ENCODE peak calls at places on chromosomes 5 and 9, in nine cellular contexts. D is CD4-positive, CD25-positive, alpha-beta regulatory T cell; T is pancreas; O is aorta; L is AG04450; K is sigmoid colon; Z is left lung; J is PC-3; R is breast epithelium. S is an unnamed sample.

GRCh38 chr9:124133752-124134151 is 122.2 kb downstream of the LHX2 start:
- DNase-seq in J (peak; percentile 46), R (no peak), O (no peak), T (no peak), L (no peak), Z (no peak), K (no peak), D (no peak), S (no peak)

GRCh38 chr5:66209350-66209749 is 65.2 kb downstream of the SREK1 start:
- DNase-seq in O (no peak), Z (no peak), D (no peak), T (no peak), R (no peak), K (no peak), J (peak; percentile 88), L (no peak), S (no peak)

GRCh38 chr5:141547488-141547887 is 58.6 kb downstream of the PCDHGC5 start:
- DNase-seq in J (no peak), Z (no peak), R (no peak), K (no peak), D (no peak), L (no peak), T (no peak), O (no peak), S (no peak)

GRCh38 chr9:21579743-21580142 is 97.6 kb upstream of the IFNE start:
- DNase-seq in L (no peak), O (no peak), Z (no peak), R (no peak), T (no peak), K (no peak), D (no peak), J (no peak), S (no peak)

GRCh38 chr5:75538201-75538600 is 26.5 kb downstream of the POLK start:
- DNase-seq in O (no peak), R (no peak), D (no peak), J (no peak), Z (no peak), L (no peak), T (no peak), K (no peak), S (no peak)

GRCh38 chr5:180128671-180129261 is 57.2 kb upstream of the RNF130 start:
- DNase-seq in O (no peak), J (no peak), Z (peak; percentile 72), L (no peak), R (peak; percentile 34), D (no peak), T (no peak), K (no peak), S (no peak)

GRCh38 chr9:80699551-80699998 is 989.8 kb downstream of the TLE1 start:
- DNase-seq in R (no peak), O (no peak), Z (no peak), J (peak; percentile 84), T (no peak), D (no peak), L (peak; percentile 26), K (no peak), S (no peak)

GRCh38 chr5:84088996-84089395 is 295.7 kb downstream of the EDIL3 start:
- DNase-seq in O (no peak), T (no peak), K (no peak), Z (no peak), L (peak; percentile 7), D (no peak), J (peak; percentile 63), R (no peak), S (no peak)

GRCh38 chr5:77305222-77305846 is 94.9 kb downstream of the PDE8B start:
- DNase-seq in D (no peak), K (peak; percentile 71), R (no peak), Z (no peak), L (no peak), O (no peak), J (no peak), T (no peak), S (no peak)

GRCh38 chr9:130981002-130981760 is 27.8 kb upstream of the LAMC3 start:
- DNase-seq in D (no peak), K (no peak), O (no peak), T (no peak), J (no peak), R (no peak), Z (no peak), L (no peak), S (no peak)

GRCh38 chr9:130138791-130139190 is 33.4 kb upstream of the NCS1 start:
- DNase-seq in D (no peak), K (peak; percentile 97), T (no peak), O (no peak), Z (no peak), R (no peak), L (peak; percentile 89), J (no peak), S (peak; percentile 82)

GRCh38 chr5:91425046-91425445 is 41.9 kb upstream of the ARRDC3 start:
- DNase-seq in D (no peak), R (no peak), O (no peak), K (no peak), T (no peak), L (no peak), J (no peak), Z (no peak), S (no peak)

GRCh38 chr9:77402286-77402685 is 225.0 kb downstream of the VPS13A start:
- DNase-seq in D (no peak), R (no peak), J (no peak), L (no peak), K (no peak), Z (no peak), O (no peak), T (no peak), S (no peak)

GRCh38 chr9:37028425-37029031 is 5.5 kb downstream of the PAX5 start:
- DNase-seq in T (no peak), R (no peak), K (no peak), O (no peak), J (no peak), L (no peak), Z (no peak), D (no peak), S (no peak)

GRCh38 chr9:35831040-35831439 is 2.0 kb downstream of the TMEM8B start:
- DNase-seq in D (no peak), L (no peak), K (peak; percentile 42), R (no peak), T (no peak), O (no peak), J (no peak), Z (no peak), S (no peak)
- H3K4me3 ChIP-seq in D (no peak overlapping the region), L (no peak overlapping the region), K (no peak overlapping the region), R (no peak overlapping the region), T (no peak overlapping the region), O (no peak overlapping the region), J (no peak overlapping the region), Z (no peak overlapping the region), S (no peak overlapping the region)

GRCh38 chr9:98972641-98973545 is 29.2 kb downstream of the COL15A1 start:
- DNase-seq in R (no peak), K (no peak), O (no peak), D (no peak), Z (no peak), T (no peak), J (no peak), L (no peak), S (peak; percentile 11)

GRCh38 chr9:98973546-98973921 is 29.8 kb downstream of the COL15A1 start:
- DNase-seq in D (no peak), L (no peak), J (no peak), K (peak; percentile 85), O (no peak), R (no peak), Z (no peak), T (no peak), S (no peak)

GRCh38 chr9:98970532-98971041 is 26.9 kb downstream of the COL15A1 start:
- DNase-seq in K (no peak), J (no peak), D (no peak), O (no peak), L (no peak), T (no peak), R (no peak), Z (no peak), S (no peak)

GRCh38 chr9:98971915-98972223 is 28.2 kb downstream of the COL15A1 start:
- DNase-seq in T (no peak), Z (no peak), K (no peak), O (no peak), R (no peak), D (no peak), J (no peak), L (no peak), S (no peak)

GRCh38 chr9:98971168-98971914 is 27.6 kb downstream of the COL15A1 start:
- DNase-seq in O (no peak), J (peak; percentile 49), T (no peak), R (no peak), L (peak; percentile 51), D (no peak), K (no peak), Z (no peak), S (no peak)
- H3K27ac ChIP-seq in O (no peak overlapping the region), J (no peak overlapping the region), T (no peak overlapping the region), R (peak overlapping the region; percentile 21), L (peak overlapping the region; percentile 68), D (no peak overlapping the region), K (peak overlapping the region; percentile 80), Z (no peak overlapping the region), S (no peak overlapping the region)

GRCh38 chr9:127589955-127590370 is 22.1 kb upstream of the STXBP1 start:
- DNase-seq in D (no peak), Z (no peak), L (peak; percentile 57), K (peak; percentile 92), O (no peak), J (peak; percentile 71), T (peak; percentile 59), R (no peak), S (peak; percentile 76)

GRCh38 chr9:127586096-127586495 is 26.0 kb upstream of the STXBP1 start:
- DNase-seq in Z (no peak), T (no peak), R (no peak), O (no peak), L (no peak), D (no peak), K (no peak), J (no peak), S (no peak)

GRCh38 chr9:127588740-127589506 is 23.2 kb upstream of the STXBP1 start:
- DNase-seq in K (no peak), O (no peak), R (no peak), D (no peak), T (no peak), J (no peak), Z (no peak), L (no peak), S (no peak)

GRCh38 chr9:127586537-127586936 is 25.5 kb upstream of the STXBP1 start:
- DNase-seq in L (no peak), O (peak; percentile 88), T (peak; percentile 75), Z (no peak), R (peak; percentile 86), J (peak; percentile 80), D (peak; percentile 53), K (peak; percentile 94), S (peak; percentile 87)

DNA sequence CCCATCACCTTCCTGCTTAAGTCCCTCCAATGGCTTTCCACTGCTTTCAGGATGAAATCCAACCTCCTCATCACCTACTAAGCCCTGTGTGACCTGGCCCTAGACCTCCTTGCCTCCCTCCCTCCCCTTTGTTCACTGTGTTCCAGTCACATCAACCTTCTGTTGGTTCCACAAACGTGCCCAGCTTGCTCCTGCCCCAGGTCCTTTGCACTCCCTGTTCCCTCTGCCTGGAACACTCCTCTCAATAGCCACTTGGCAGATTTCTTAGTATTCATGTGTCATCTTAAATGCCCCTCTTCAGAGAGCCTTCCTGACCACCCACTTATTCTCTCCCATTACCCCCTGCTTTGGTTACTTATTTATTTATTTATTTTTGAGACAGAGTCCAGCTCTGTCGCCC is 24.1 kb upstream of the STXBP1 start:
- DNase-seq in O (no peak), R (no peak), L (no peak), K (no peak), D (no peak), Z (no peak), T (no peak), J (no peak), S (no peak)
- H3K4me3 ChIP-seq in O (no peak overlapping the region), R (no peak overlapping the region), L (no peak overlapping the region), K (no peak overlapping the region), D (no peak overlapping the region), Z (no peak overlapping the region), T (no peak overlapping the region), J (no peak overlapping the region), S (no peak overlapping the region)

GRCh38 chr9:83537331-83538171 is 650 bp downstream of the FRMD3 start:
- DNase-seq in R (no peak), K (no peak), T (no peak), L (no peak), J (no peak), Z (peak; percentile 85), O (no peak), D (no peak), S (no peak)
- H3K27ac ChIP-seq in R (no peak overlapping the region), K (peak overlapping the region; percentile 64), T (no peak overlapping the region), L (no peak overlapping the region), J (no peak overlapping the region), Z (peak overlapping the region; percentile 45), O (no peak overlapping the region), D (no peak overlapping the region), S (no peak overlapping the region)